ENCODE peak calls at places on chromosomes 6 and 20, in four cellular contexts. O is pancreas; L is CD8-positive, alpha-beta T cell; W is fibroblast of lung. K is an unnamed sample.

GRCh38 chr6:32271427-32271826 is 47.6 kb upstream of the NOTCH4 start:
- DNase-seq in W (no peak), L (no peak), O (no peak), K (no peak)

GRCh38 chr6:108200631-108201030 is 34.8 kb downstream of the NR2E1 start:
- DNase-seq in L (no peak), O (no peak), W (peak; percentile 72), K (no peak)

GRCh38 chr6:41729624-41730023 is 5.8 kb downstream of the TFEB start:
- DNase-seq in O (peak; percentile 25), W (no peak), L (no peak), K (no peak)

GRCh38 chr20:32977281-32978008 is 26.8 kb downstream of the SUN5 start:
- DNase-seq in L (no peak), O (no peak), W (no peak), K (no peak)

GRCh38 chr6:25454141-25454540 is 175.0 kb downstream of the CARMIL1 start:
- DNase-seq in O (no peak), L (no peak), W (no peak), K (no peak)

GRCh38 chr6:153563001-153563400 is 431.9 kb upstream of the RGS17 start:
- DNase-seq in L (no peak), O (no peak), W (no peak), K (no peak)

GRCh38 chr6:101544286-101544685 is 150.8 kb downstream of the GRIK2 start:
- DNase-seq in W (peak; percentile 44), O (no peak), L (no peak), K (no peak)

GRCh38 chr6:100184473-100184872 is 190.4 kb upstream of the MCHR2 start:
- DNase-seq in L (no peak), O (no peak), W (no peak), K (no peak)

GRCh38 chr6:88145298-88145963 is 20.7 kb downstream of the CNR1 start:
- DNase-seq in W (no peak), L (no peak), O (no peak), K (no peak)

GRCh38 chr6:127180421-127180820 is 62.0 kb downstream of the RSPO3 start:
- DNase-seq in L (no peak), O (no peak), W (peak; percentile 25), K (no peak)

GRCh38 chr6:111588366-111588765 is 17.3 kb downstream of the TRAF3IP2 start:
- DNase-seq in O (no peak), W (peak; percentile 40), L (no peak), K (no peak)

GRCh38 chr20:1393507-1393882 is 641 bp upstream of the FKBP1A start:
- DNase-seq in O (no peak), L (no peak), W (no peak), K (no peak)

GRCh38 chr6:26295691-26296555 is 69.1 kb upstream of the BTN3A2 start:
- DNase-seq in W (peak; percentile 77), O (no peak), L (no peak), K (no peak)

GRCh38 chr6:113564401-113565161 is 292.6 kb upstream of the MARCKS start:
- DNase-seq in L (no peak), W (peak; percentile 98), O (peak; percentile 85), K (peak; percentile 81)

GRCh38 chr6:48111143-48111506 is at the start of gene PTCHD4:
- DNase-seq in W (peak; percentile 87), O (no peak), L (no peak), K (no peak)

GRCh38 chr6:783966-784365 is 91.0 kb upstream of the EXOC2 start:
- DNase-seq in W (no peak), L (no peak), O (no peak), K (no peak)

GRCh38 chr20:53813728-53814459 is 220.3 kb upstream of the ZNF217 start:
- DNase-seq in O (no peak), L (no peak), W (peak; percentile 7), K (no peak)

GRCh38 chr20:40511478-40511877 is 177.6 kb downstream of the MAFB start:
- DNase-seq in O (no peak), W (peak; percentile 73), L (no peak), K (no peak)

GRCh38 chr6:29509239-29509638 is 21.5 kb upstream of the MAS1L start:
- DNase-seq in O (no peak), W (no peak), L (peak; percentile 36), K (no peak)

GRCh38 chr6:5246870-5247161 is 13.9 kb downstream of the LYRM4 start:
- DNase-seq in O (no peak), W (no peak), L (no peak), K (no peak)

GRCh38 chr20:23078994-23079364 is 7.1 kb downstream of the CD93 start:
- DNase-seq in O (no peak), L (no peak), W (no peak), K (no peak)

GRCh38 chr6:130143709-130144108 is 79.0 kb downstream of the SAMD3 start:
- DNase-seq in W (peak; percentile 31), O (no peak), L (no peak), K (no peak)

GRCh38 chr6:106194949-106195919 is 109.1 kb downstream of the PRDM1 start:
- DNase-seq in W (peak; percentile 77), O (no peak), L (peak; percentile 51), K (peak; percentile 18)

GRCh38 chr20:367486-367887 is 13.1 kb upstream of the TRIB3 start:
- DNase-seq in W (no peak), L (no peak), O (no peak), K (no peak)

GRCh38 chr20:16551601-16552419 is 21.4 kb downstream of the KIF16B start:
- DNase-seq in L (no peak), W (no peak), O (no peak), K (no peak)

GRCh38 chr20:21571841-21572690 is 58.2 kb upstream of the NKX2-2 start:
- DNase-seq in W (no peak), O (no peak), L (peak; percentile 49), K (no peak)

GRCh38 chr6:95601133-95601532 is 23.8 kb downstream of the MANEA start:
- DNase-seq in O (no peak), L (no peak), W (no peak), K (no peak)

GRCh38 chr20:7199867-7200266 is 432.4 kb downstream of the BMP2 start:
- DNase-seq in L (no peak), O (no peak), W (no peak), K (no peak)

GRCh38 chr20:18721716-18722115 is 91.9 kb upstream of the SCP2D1 start:
- DNase-seq in L (no peak), O (no peak), W (no peak), K (no peak)

GRCh38 chr6:158290659-158291058 is 21.6 kb upstream of the TULP4 start:
- DNase-seq in O (no peak), W (no peak), L (peak; percentile 69), K (no peak)

DNA sequence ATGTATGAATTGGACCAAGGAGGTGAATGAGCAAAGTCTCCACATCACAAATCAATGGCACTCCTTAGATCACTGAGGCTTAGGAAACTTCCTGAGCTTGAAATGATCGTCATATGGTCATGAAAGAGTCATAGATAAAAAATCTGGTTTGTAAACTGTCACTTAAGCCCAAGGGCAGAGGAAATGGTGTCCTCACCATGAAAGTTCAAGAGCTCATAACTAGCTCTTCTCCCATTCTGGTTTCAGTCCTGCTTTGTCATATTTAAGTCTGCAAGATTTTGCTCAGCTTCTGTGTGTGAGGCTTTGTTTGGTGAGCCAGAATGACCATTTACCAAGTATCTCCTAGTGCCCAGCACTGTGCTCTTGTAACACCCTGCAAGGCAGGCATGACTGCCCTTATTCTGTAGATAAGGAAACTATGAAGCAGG is 60.5 kb downstream of the GJA10 start:
- DNase-seq in L (no peak), W (no peak), O (no peak), K (peak; percentile 30)
- H3K4me3 ChIP-seq in L (no peak overlapping the region), W (no peak overlapping the region), O (no peak overlapping the region), K (no peak overlapping the region)

GRCh38 chr20:62129731-62130531 is 7.7 kb downstream of the LSM14B start:
- DNase-seq in L (no peak), O (no peak), W (no peak), K (no peak)
- TF ChIP-seq CTCF in L (no peak), O (no peak), W (no peak), K (no peak)

GRCh38 chr20:58605292-58606065 is 45.6 kb upstream of the STX16 start:
- DNase-seq in O (no peak), L (no peak), W (no peak), K (no peak)

GRCh38 chr20:58602124-58602523 is 49.0 kb upstream of the STX16 start:
- DNase-seq in W (no peak), L (no peak), O (no peak), K (no peak)

GRCh38 chr20:58604410-58604881 is 46.6 kb upstream of the STX16 start:
- DNase-seq in L (no peak), W (no peak), O (no peak), K (no peak)

GRCh38 chr20:58606184-58606583 is 44.9 kb upstream of the STX16 start:
- DNase-seq in W (no peak), L (no peak), O (no peak), K (no peak)

GRCh38 chr20:58603656-58604184 is 47.4 kb upstream of the STX16 start:
- DNase-seq in W (peak; percentile 83), O (no peak), L (no peak), K (peak; percentile 25)
- H3K27me3 ChIP-seq in W (no peaks in the 10 kb centered on the region), O (no peaks in the 10 kb centered on the region), L (no peaks in the 10 kb centered on the region), K (no peaks in the 10 kb centered on the region)

GRCh38 chr20:38303908-38304379 is at the start of gene BPI:
- DNase-seq in L (no peak), O (no peak), W (peak; percentile 48), K (no peak)

GRCh38 chr20:38308047-38308438 is 4.1 kb downstream of the BPI start:
- DNase-seq in W (no peak), L (no peak), O (no peak), K (no peak)

GRCh38 chr20:38307371-38308046 is 3.6 kb downstream of the BPI start:
- DNase-seq in W (peak; percentile 79), O (no peak), L (no peak), K (no peak)

GRCh38 chr20:38304845-38305447 is 990 bp downstream of the BPI start:
- DNase-seq in O (no peak), L (no peak), W (no peak), K (no peak)

DNA sequence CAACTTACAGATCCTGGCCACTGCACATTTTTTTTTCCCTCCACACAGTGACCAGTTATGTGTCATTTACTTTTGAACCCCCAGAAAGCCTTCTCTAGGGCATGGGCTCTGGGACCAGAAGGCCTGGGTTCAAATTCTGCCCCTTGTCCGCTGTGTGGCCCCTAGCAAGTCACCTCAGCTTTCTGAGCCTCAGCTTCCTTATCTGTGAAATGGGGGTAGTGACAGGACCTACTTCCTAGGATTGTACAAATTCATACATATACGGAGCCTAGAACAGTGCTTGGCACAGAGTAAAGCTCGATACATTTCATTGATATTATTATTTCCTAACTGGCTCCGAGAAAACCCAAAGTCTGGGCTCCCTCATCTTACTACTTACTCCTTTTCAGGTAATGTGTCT is 1.6 kb downstream of the BPI start:
- DNase-seq in L (no peak), W (no peak), O (no peak), K (no peak)
- H3K4me3 ChIP-seq in L (no peak overlapping the region), W (no peak overlapping the region), O (no peak overlapping the region), K (no peak overlapping the region)